ENCODE peak calls at places on chromosomes 6 and 20, in ten cellular contexts. One of them, this sample, is unnamed.

GRCh38 chr6:129730477-129731165 is 20.6 kb upstream of the ARHGAP18 start:
- DNase-seq in small intestine: peak; percentile 61
- DNase-seq in A549: peak; percentile 50
- DNase-seq in neural progenitor cell: peak; percentile 21
- DNase-seq in suprapubic skin: no peak
- DNase-seq in CD8-positive, alpha-beta T cell: no peak
- DNase-seq in IMR-90: no peak
- DNase-seq in right cardiac atrium: no peak
- DNase-seq in colonic mucosa: no peak
- DNase-seq in pancreas: no peak
- DNase-seq in this sample: peak; percentile 50

GRCh38 chr20:14820771-14821170 is 483.4 kb upstream of the FLRT3 start:
- DNase-seq in right cardiac atrium: no peak
- DNase-seq in colonic mucosa: no peak
- DNase-seq in IMR-90: no peak
- DNase-seq in CD8-positive, alpha-beta T cell: no peak
- DNase-seq in small intestine: no peak
- DNase-seq in pancreas: no peak
- DNase-seq in neural progenitor cell: peak; percentile 27
- DNase-seq in A549: peak; percentile 14
- DNase-seq in suprapubic skin: no peak
- DNase-seq in this sample: no peak

GRCh38 chr6:109336221-109336955 is 45.9 kb downstream of the CD164 start:
- DNase-seq in colonic mucosa: peak; percentile 86
- DNase-seq in pancreas: peak; percentile 67
- DNase-seq in IMR-90: peak; percentile 56
- DNase-seq in CD8-positive, alpha-beta T cell: no peak
- DNase-seq in neural progenitor cell: no peak
- DNase-seq in right cardiac atrium: no peak
- DNase-seq in small intestine: peak; percentile 89
- DNase-seq in suprapubic skin: no peak
- DNase-seq in A549: peak; percentile 73
- DNase-seq in this sample: no peak

GRCh38 chr6:142566628-142567396 is 265.0 kb downstream of the ADGRG6 start:
- DNase-seq in IMR-90: peak; percentile 47
- DNase-seq in CD8-positive, alpha-beta T cell: peak; percentile 72
- DNase-seq in suprapubic skin: no peak
- DNase-seq in A549: peak; percentile 57
- DNase-seq in small intestine: peak; percentile 41
- DNase-seq in pancreas: peak; percentile 13
- DNase-seq in colonic mucosa: peak; percentile 54
- DNase-seq in right cardiac atrium: peak; percentile 47
- DNase-seq in neural progenitor cell: peak; percentile 63
- DNase-seq in this sample: peak; percentile 7

GRCh38 chr20:7760261-7761048 is 179.8 kb downstream of the HAO1 start:
- DNase-seq in colonic mucosa: no peak
- DNase-seq in A549: no peak
- DNase-seq in small intestine: no peak
- DNase-seq in right cardiac atrium: no peak
- DNase-seq in CD8-positive, alpha-beta T cell: no peak
- DNase-seq in suprapubic skin: no peak
- DNase-seq in neural progenitor cell: peak; percentile 5
- DNase-seq in IMR-90: no peak
- DNase-seq in pancreas: no peak
- DNase-seq in this sample: no peak

GRCh38 chr6:139080255-139080920 is 51.8 kb downstream of the ABRACL start:
- DNase-seq in colonic mucosa: no peak
- DNase-seq in A549: no peak
- DNase-seq in small intestine: no peak
- DNase-seq in CD8-positive, alpha-beta T cell: no peak
- DNase-seq in right cardiac atrium: no peak
- DNase-seq in suprapubic skin: no peak
- DNase-seq in pancreas: no peak
- DNase-seq in neural progenitor cell: no peak
- DNase-seq in IMR-90: no peak
- DNase-seq in this sample: no peak

GRCh38 chr20:49461894-49462293 is 20.6 kb downstream of the KCNB1 start:
- DNase-seq in A549: no peak
- DNase-seq in small intestine: no peak
- DNase-seq in pancreas: no peak
- DNase-seq in neural progenitor cell: no peak
- DNase-seq in suprapubic skin: no peak
- DNase-seq in right cardiac atrium: no peak
- DNase-seq in CD8-positive, alpha-beta T cell: no peak
- DNase-seq in colonic mucosa: no peak
- DNase-seq in IMR-90: no peak
- DNase-seq in this sample: no peak

GRCh38 chr20:2657241-2657640 is 4.8 kb downstream of the NOP56 start:
- DNase-seq in small intestine: no peak
- DNase-seq in pancreas: no peak
- DNase-seq in CD8-positive, alpha-beta T cell: no peak
- DNase-seq in colonic mucosa: no peak
- DNase-seq in right cardiac atrium: no peak
- DNase-seq in A549: no peak
- DNase-seq in neural progenitor cell: no peak
- DNase-seq in IMR-90: no peak
- DNase-seq in suprapubic skin: no peak
- DNase-seq in this sample: no peak

DNA sequence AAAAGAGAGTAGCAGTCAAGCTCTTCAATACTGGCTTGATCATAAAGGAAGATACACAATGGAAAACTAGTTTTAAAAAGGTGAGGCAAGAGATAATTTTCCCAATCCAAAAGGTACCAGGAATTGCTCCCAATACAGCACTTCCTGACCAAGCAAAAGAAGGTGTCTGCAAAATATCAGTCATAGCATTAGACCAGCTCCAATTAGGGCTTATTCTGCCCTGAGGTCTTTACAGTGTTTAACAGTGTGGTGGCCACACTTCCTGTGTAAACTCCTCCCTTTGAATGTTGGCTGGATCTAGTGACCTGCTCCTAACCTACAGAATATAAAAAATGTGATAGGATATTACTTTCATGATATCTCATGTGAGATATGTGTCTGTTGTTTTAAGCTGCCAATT is 57.2 kb upstream of the BTN3A2 start:
- DNase-seq in A549: no peak
- DNase-seq in suprapubic skin: no peak
- DNase-seq in small intestine: no peak
- DNase-seq in pancreas: no peak
- DNase-seq in right cardiac atrium: no peak
- DNase-seq in colonic mucosa: no peak
- DNase-seq in IMR-90: no peak
- DNase-seq in neural progenitor cell: no peak
- DNase-seq in CD8-positive, alpha-beta T cell: no peak
- DNase-seq in this sample: no peak
- H3K4me1 ChIP-seq in A549: peaks cover 24% of the 10 kb centered on the region
- H3K4me1 ChIP-seq in suprapubic skin: peaks cover 13% of the 10 kb centered on the region
- H3K4me1 ChIP-seq in small intestine: no peaks in the 10 kb centered on the region
- H3K4me1 ChIP-seq in pancreas: no peaks in the 10 kb centered on the region
- H3K4me1 ChIP-seq in right cardiac atrium: peaks cover 2% of the 10 kb centered on the region
- H3K4me1 ChIP-seq in colonic mucosa: no peaks in the 10 kb centered on the region
- H3K4me1 ChIP-seq in IMR-90: peaks cover 7% of the 10 kb centered on the region
- H3K4me1 ChIP-seq in neural progenitor cell: no peaks in the 10 kb centered on the region
- H3K4me1 ChIP-seq in CD8-positive, alpha-beta T cell: peaks cover 10% of the 10 kb centered on the region
- H3K4me1 ChIP-seq in this sample: peaks cover 19% of the 10 kb centered on the region

GRCh38 chr6:132511159-132511835 is 1.6 kb downstream of the STX7 start:
- DNase-seq in pancreas: no peak
- DNase-seq in A549: peak; percentile 2
- DNase-seq in right cardiac atrium: no peak
- DNase-seq in CD8-positive, alpha-beta T cell: no peak
- DNase-seq in small intestine: peak; percentile 33
- DNase-seq in IMR-90: no peak
- DNase-seq in neural progenitor cell: no peak
- DNase-seq in suprapubic skin: no peak
- DNase-seq in colonic mucosa: peak; percentile 32
- DNase-seq in this sample: no peak

GRCh38 chr6:132513821-132514545 is 1.1 kb upstream of the STX7 start:
- DNase-seq in pancreas: no peak
- DNase-seq in neural progenitor cell: no peak
- DNase-seq in A549: no peak
- DNase-seq in right cardiac atrium: no peak
- DNase-seq in IMR-90: no peak
- DNase-seq in colonic mucosa: no peak
- DNase-seq in small intestine: peak; percentile 61
- DNase-seq in CD8-positive, alpha-beta T cell: no peak
- DNase-seq in suprapubic skin: no peak
- DNase-seq in this sample: no peak

GRCh38 chr6:132512638-132513632 is at the start of gene STX7:
- DNase-seq in suprapubic skin: peak; percentile 94
- DNase-seq in A549: peak; percentile 82
- DNase-seq in right cardiac atrium: peak; percentile 95
- DNase-seq in pancreas: peak; percentile 85
- DNase-seq in colonic mucosa: peak; percentile 94
- DNase-seq in neural progenitor cell: peak; percentile 96
- DNase-seq in small intestine: peak; percentile 97
- DNase-seq in CD8-positive, alpha-beta T cell: peak; percentile 89
- DNase-seq in IMR-90: peak; percentile 81
- DNase-seq in this sample: peak; percentile 77

GRCh38 chr6:132511836-132512230 is 1.1 kb downstream of the STX7 start:
- DNase-seq in small intestine: peak; percentile 11
- DNase-seq in colonic mucosa: no peak
- DNase-seq in A549: no peak
- DNase-seq in IMR-90: no peak
- DNase-seq in pancreas: no peak
- DNase-seq in suprapubic skin: no peak
- DNase-seq in neural progenitor cell: no peak
- DNase-seq in CD8-positive, alpha-beta T cell: no peak
- DNase-seq in right cardiac atrium: no peak
- DNase-seq in this sample: no peak

GRCh38 chr6:132512342-132512637 is 626 bp downstream of the STX7 start:
- DNase-seq in colonic mucosa: no peak
- DNase-seq in neural progenitor cell: no peak
- DNase-seq in suprapubic skin: no peak
- DNase-seq in pancreas: no peak
- DNase-seq in CD8-positive, alpha-beta T cell: no peak
- DNase-seq in A549: no peak
- DNase-seq in IMR-90: no peak
- DNase-seq in small intestine: no peak
- DNase-seq in right cardiac atrium: no peak
- DNase-seq in this sample: no peak
- H3K4me1 ChIP-seq in colonic mucosa: peaks cover 8% of the 10 kb centered on the region
- H3K4me1 ChIP-seq in neural progenitor cell: peaks cover 13% of the 10 kb centered on the region
- H3K4me1 ChIP-seq in suprapubic skin: peaks cover 34% of the 10 kb centered on the region
- H3K4me1 ChIP-seq in pancreas: peaks cover 10% of the 10 kb centered on the region
- H3K4me1 ChIP-seq in CD8-positive, alpha-beta T cell: peaks cover 8% of the 10 kb centered on the region
- H3K4me1 ChIP-seq in A549: peaks cover 12% of the 10 kb centered on the region
- H3K4me1 ChIP-seq in IMR-90: peaks cover 4% of the 10 kb centered on the region
- H3K4me1 ChIP-seq in small intestine: peaks cover 6% of the 10 kb centered on the region
- H3K4me1 ChIP-seq in right cardiac atrium: peaks cover 4% of the 10 kb centered on the region
- H3K4me1 ChIP-seq in this sample: peaks cover 24% of the 10 kb centered on the region

GRCh38 chr6:14726816-14727493 is 518.9 kb upstream of the JARID2 start:
- DNase-seq in CD8-positive, alpha-beta T cell: no peak
- DNase-seq in colonic mucosa: no peak
- DNase-seq in A549: no peak
- DNase-seq in IMR-90: peak; percentile 23
- DNase-seq in neural progenitor cell: no peak
- DNase-seq in small intestine: no peak
- DNase-seq in right cardiac atrium: peak; percentile 67
- DNase-seq in suprapubic skin: no peak
- DNase-seq in pancreas: no peak
- DNase-seq in this sample: no peak

GRCh38 chr6:14723535-14724086 is 522.3 kb upstream of the JARID2 start:
- DNase-seq in small intestine: no peak
- DNase-seq in right cardiac atrium: no peak
- DNase-seq in CD8-positive, alpha-beta T cell: peak; percentile 15
- DNase-seq in neural progenitor cell: no peak
- DNase-seq in A549: no peak
- DNase-seq in suprapubic skin: no peak
- DNase-seq in pancreas: no peak
- DNase-seq in colonic mucosa: no peak
- DNase-seq in IMR-90: no peak
- DNase-seq in this sample: no peak

GRCh38 chr6:14722001-14722567 is 523.8 kb upstream of the JARID2 start:
- DNase-seq in A549: no peak
- DNase-seq in CD8-positive, alpha-beta T cell: no peak
- DNase-seq in IMR-90: no peak
- DNase-seq in small intestine: no peak
- DNase-seq in colonic mucosa: no peak
- DNase-seq in right cardiac atrium: no peak
- DNase-seq in suprapubic skin: no peak
- DNase-seq in pancreas: no peak
- DNase-seq in neural progenitor cell: no peak
- DNase-seq in this sample: no peak

GRCh38 chr6:14722704-14723103 is 523.2 kb upstream of the JARID2 start:
- DNase-seq in IMR-90: no peak
- DNase-seq in colonic mucosa: no peak
- DNase-seq in neural progenitor cell: no peak
- DNase-seq in CD8-positive, alpha-beta T cell: no peak
- DNase-seq in right cardiac atrium: no peak
- DNase-seq in A549: no peak
- DNase-seq in suprapubic skin: no peak
- DNase-seq in pancreas: no peak
- DNase-seq in small intestine: no peak
- DNase-seq in this sample: no peak

GRCh38 chr6:14724546-14724945 is 521.3 kb upstream of the JARID2 start:
- DNase-seq in neural progenitor cell: no peak
- DNase-seq in small intestine: no peak
- DNase-seq in IMR-90: no peak
- DNase-seq in suprapubic skin: no peak
- DNase-seq in right cardiac atrium: no peak
- DNase-seq in colonic mucosa: no peak
- DNase-seq in pancreas: no peak
- DNase-seq in A549: no peak
- DNase-seq in CD8-positive, alpha-beta T cell: no peak
- DNase-seq in this sample: no peak
- H3K4me1 ChIP-seq in neural progenitor cell: peaks cover 9% of the 10 kb centered on the region
- H3K4me1 ChIP-seq in small intestine: no peaks in the 10 kb centered on the region
- H3K4me1 ChIP-seq in IMR-90: peaks cover 10% of the 10 kb centered on the region
- H3K4me1 ChIP-seq in suprapubic skin: peaks cover 23% of the 10 kb centered on the region
- H3K4me1 ChIP-seq in right cardiac atrium: peaks cover 4% of the 10 kb centered on the region
- H3K4me1 ChIP-seq in colonic mucosa: peaks cover 8% of the 10 kb centered on the region
- H3K4me1 ChIP-seq in pancreas: no peaks in the 10 kb centered on the region
- H3K4me1 ChIP-seq in A549: peaks cover 27% of the 10 kb centered on the region
- H3K4me1 ChIP-seq in CD8-positive, alpha-beta T cell: peaks cover 21% of the 10 kb centered on the region
- H3K4me1 ChIP-seq in this sample: peaks cover 13% of the 10 kb centered on the region

DNA sequence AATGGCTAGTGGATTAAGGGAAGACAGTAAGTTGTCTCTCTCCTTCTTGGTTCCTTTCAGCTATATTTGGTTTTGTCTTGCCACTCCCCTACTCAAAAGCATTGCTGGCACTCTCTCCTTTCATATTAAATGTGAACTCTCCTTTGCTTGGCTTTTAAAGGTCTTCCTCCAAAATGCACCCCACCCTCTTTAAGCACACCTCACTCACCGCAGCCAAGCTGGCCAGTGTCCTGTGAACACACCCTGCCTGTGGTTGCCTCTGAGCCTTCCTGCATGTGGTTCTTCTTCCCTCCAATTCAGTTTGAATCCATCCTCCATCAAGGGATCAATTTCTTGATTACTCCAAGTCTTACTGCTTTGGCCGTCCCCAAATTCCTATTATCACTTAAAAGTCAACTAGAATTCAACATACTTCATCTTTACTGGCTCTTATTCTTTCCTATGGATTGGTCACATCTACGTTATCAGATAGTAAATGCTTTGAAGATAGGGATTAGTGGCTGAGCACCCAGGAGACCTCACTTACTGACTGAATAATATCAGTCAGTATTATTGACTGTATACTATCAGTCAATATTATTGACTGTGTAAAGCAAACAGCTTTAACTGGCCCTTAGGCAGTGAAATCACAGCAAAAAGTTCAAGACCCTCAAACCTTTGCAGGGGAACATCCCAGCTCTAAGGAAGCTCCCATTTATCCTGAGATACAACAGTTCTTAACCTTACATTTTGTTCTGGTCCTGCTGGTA is 41.6 kb upstream of the SPDEF start:
- DNase-seq in small intestine: no peak
- DNase-seq in right cardiac atrium: no peak
- DNase-seq in neural progenitor cell: no peak
- DNase-seq in pancreas: no peak
- DNase-seq in IMR-90: no peak
- DNase-seq in CD8-positive, alpha-beta T cell: no peak
- DNase-seq in suprapubic skin: no peak
- DNase-seq in colonic mucosa: peak; percentile 40
- DNase-seq in A549: no peak
- DNase-seq in this sample: no peak
- H3K4me1 ChIP-seq in small intestine: no peaks in the 10 kb centered on the region
- H3K4me1 ChIP-seq in right cardiac atrium: peaks cover 24% of the 10 kb centered on the region
- H3K4me1 ChIP-seq in neural progenitor cell: peaks cover 38% of the 10 kb centered on the region
- H3K4me1 ChIP-seq in pancreas: peaks cover 31% of the 10 kb centered on the region
- H3K4me1 ChIP-seq in IMR-90: peaks cover 11% of the 10 kb centered on the region
- H3K4me1 ChIP-seq in CD8-positive, alpha-beta T cell: peaks cover 3% of the 10 kb centered on the region
- H3K4me1 ChIP-seq in suprapubic skin: peaks cover 48% of the 10 kb centered on the region
- H3K4me1 ChIP-seq in colonic mucosa: peaks cover 3% of the 10 kb centered on the region
- H3K4me1 ChIP-seq in A549: peaks cover 46% of the 10 kb centered on the region
- H3K4me1 ChIP-seq in this sample: peaks cover 10% of the 10 kb centered on the region

This sample was measured in CD8-positive, alpha-beta memory T cell.